ENCODE peak calls at places on chromosomes 1 and 21, in six cellular contexts. P is fibroblast of lung, L is H1, H is mammary epithelial cell, Y is astrocyte, E is neural progenitor cell. B is an unnamed sample. For H3K27me3 and H3K36me3, the result is how much of the 10 kb centered on the place peaks cover.

GRCh38 chr1:235648954-235649721 is 446 bp downstream of the GNG4 start:
- DNase-seq in P (peak), L (no peak), H (peak), Y (peak), E (peak), B (peak)

GRCh38 chr1:62508187-62508758 is 71.4 kb downstream of the USP1 start:
- DNase-seq in P (peak), L (no peak), H (peak), Y (peak), E (peak), B (peak)

GRCh38 chr1:236608930-236609726 is 4.8 kb upstream of the HEATR1 start:
- DNase-seq in P (peak), L (no peak), H (peak), Y (peak), E (peak), B (peak)

GRCh38 chr1:232617237-232617636 is 12.7 kb downstream of the SIPA1L2 start:
- DNase-seq in P (no peak), L (no peak), H (no peak), Y (no peak), E (peak), B (no peak)

GRCh38 chr21:26513212-26513611 is 59.9 kb downstream of the CYYR1 start:
- DNase-seq in P (peak), L (no peak), H (peak), Y (peak), E (no peak), B (no peak)

GRCh38 chr1:112079446-112079845 is 90.0 kb upstream of the KCND3 start:
- DNase-seq in P (no peak), L (no peak), H (no peak), Y (no peak), E (no peak), B (no peak)

GRCh38 chr1:238088891-238089290 is 198.2 kb upstream of the ZP4 start:
- DNase-seq in P (no peak), L (no peak), H (no peak), Y (peak), E (no peak), B (no peak)

GRCh38 chr1:51044834-51045233 is 57.2 kb upstream of the C1orf185 start:
- DNase-seq in P (peak), L (no peak), H (no peak), Y (no peak), E (no peak), B (no peak)

GRCh38 chr21:34968414-34969333 is 80.4 kb downstream of the RUNX1 start:
- DNase-seq in P (peak), L (no peak), H (no peak), Y (no peak), E (no peak), B (no peak)

GRCh38 chr21:16455978-16456377 is 726.2 kb downstream of the USP25 start:
- DNase-seq in P (peak), L (no peak), H (no peak), Y (peak), E (no peak), B (no peak)

GRCh38 chr21:25895565-25896205 is 160.9 kb downstream of the GABPA start:
- DNase-seq in P (peak), L (no peak), H (peak), Y (no peak), E (peak), B (no peak)

GRCh38 chr1:56820755-56821461 is 1.7 kb upstream of the FYB2 start:
- DNase-seq in P (peak), L (peak), H (peak), Y (peak), E (peak), B (no peak)

GRCh38 chr1:84272401-84272800 is 29.1 kb upstream of the SAMD13 start:
- DNase-seq in P (no peak), L (no peak), H (no peak), Y (no peak), E (no peak), B (peak)

GRCh38 chr21:14306143-14306907 is 76.6 kb downstream of the HSPA13 start:
- DNase-seq in P (peak), L (no peak), H (no peak), Y (no peak), E (no peak), B (no peak)

GRCh38 chr1:28134651-28135207 is 41.8 kb downstream of the PTAFR start:
- DNase-seq in P (no peak), L (no peak), H (no peak), Y (no peak), E (no peak), B (no peak)

GRCh38 chr1:28855469-28855944 is 43.5 kb downstream of the OPRD1 start:
- DNase-seq in P (no peak), L (no peak), H (no peak), Y (no peak), E (no peak), B (no peak)

GRCh38 chr1:92323473-92324453 is 24.9 kb downstream of the RPAP2 start:
- DNase-seq in P (no peak), L (no peak), H (peak), Y (no peak), E (no peak), B (no peak)

GRCh38 chr21:38879912-38880577 is 74.3 kb downstream of the ETS2 start:
- DNase-seq in P (no peak), L (no peak), H (no peak), Y (no peak), E (no peak), B (no peak)

GRCh38 chr1:157992813-157993178 is 649 bp upstream of the KIRREL1 start:
- DNase-seq in P (no peak), L (no peak), H (no peak), Y (peak), E (no peak), B (no peak)

GRCh38 chr21:41974752-41975053 is 20.9 kb upstream of the C2CD2 start:
- DNase-seq in P (no peak), L (no peak), H (no peak), Y (no peak), E (no peak), B (no peak)

GRCh38 chr1:38005195-38006007 is at the start of gene FHL3:
- DNase-seq in P (peak), L (no peak), H (no peak), Y (peak), E (peak), B (peak)

GRCh38 chr1:219120625-219121544 is 52.8 kb upstream of the LYPLAL1 start:
- DNase-seq in P (peak), L (no peak), H (peak), Y (peak), E (no peak), B (no peak)

GRCh38 chr1:201054030-201054635 is 30.6 kb upstream of the KIF21B start:
- DNase-seq in P (no peak), L (no peak), H (no peak), Y (no peak), E (no peak), B (no peak)

GRCh38 chr1:150578278-150579109 is 916 bp downstream of the MCL1 start:
- DNase-seq in P (peak), L (no peak), H (peak), Y (peak), E (peak), B (peak)

GRCh38 chr1:185652348-185652747 is 81.8 kb upstream of the HMCN1 start:
- DNase-seq in P (peak), L (no peak), H (no peak), Y (no peak), E (no peak), B (no peak)

GRCh38 chr1:28782011-28782410 is 30.0 kb upstream of the OPRD1 start:
- DNase-seq in P (no peak), L (no peak), H (no peak), Y (no peak), E (no peak), B (no peak)

GRCh38 chr1:175572932-175573871 is 170.2 kb downstream of the TNR start:
- DNase-seq in P (no peak), L (no peak), H (no peak), Y (no peak), E (no peak), B (no peak)

GRCh38 chr1:165414620-165415019 is 30.3 kb downstream of the RXRG start:
- DNase-seq in P (no peak), L (no peak), H (no peak), Y (no peak), E (no peak), B (no peak)
- H3K27me3 ChIP-seq in P (under half), L (under half), H (under half), Y (under half), E (under half), B (half or more)

GRCh38 chr21:33908760-33909159 is 6.8 kb downstream of the ATP5PO start:
- DNase-seq in P (no peak), L (no peak), H (no peak), Y (no peak), E (no peak), B (no peak)
- H3K36me3 ChIP-seq in P (under half), L (half or more), H (under half), Y (half or more), E (under half), B (under half)

DNA sequence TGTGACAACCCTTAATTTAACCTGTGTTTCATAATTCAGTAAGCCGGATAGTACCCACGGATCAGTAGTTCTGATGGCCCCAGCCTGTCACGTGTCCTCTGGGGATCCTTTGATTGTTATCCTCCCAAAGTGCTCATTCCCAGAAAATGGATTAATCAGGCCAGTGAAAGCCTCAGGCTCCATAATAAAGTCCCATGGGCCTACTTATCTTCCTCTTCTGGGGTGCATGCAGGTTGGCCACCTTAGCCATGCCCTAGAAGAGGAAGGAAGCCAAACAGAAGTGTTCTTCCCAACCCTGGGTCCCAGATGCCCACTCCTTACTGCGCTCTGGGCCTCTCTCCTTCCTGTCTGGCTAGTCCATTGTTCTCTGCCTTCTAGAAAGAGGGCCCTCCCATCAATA is 146.1 kb downstream of the EDEM3 start:
- DNase-seq in P (no peak), L (no peak), H (no peak), Y (no peak), E (no peak), B (no peak)
- H3K4me2 ChIP-seq in P (no peak), L (no peak), H (no peak), Y (no peak), E (no peak), B (no peak)

GRCh38 chr1:44418022-44418673 is 13.1 kb downstream of the RNF220 start:
- DNase-seq in P (no peak), L (no peak), H (no peak), Y (no peak), E (peak), B (no peak)
- H3K27me3 ChIP-seq in P (half or more), L (under half), H (under half), Y (half or more), E (half or more), B (under half)

GRCh38 chr1:156253634-156254033 is 5.8 kb upstream of the PAQR6 start:
- DNase-seq in P (no peak), L (no peak), H (no peak), Y (no peak), E (no peak), B (no peak)
- H3K36me3 ChIP-seq in P (under half), L (half or more), H (under half), Y (half or more), E (under half), B (under half)

B was measured in PC-9.